ENCODE peak calls at places on chromosomes 11 and 22, in six cellular contexts. O is DND-41, H is stomach, B is GM23248, K is mesenchymal stem cell, W is upper lobe of left lung. T is an unnamed sample.

GRCh38 chr11:848988-849824 is 6.6 kb downstream of the TSPAN4 start:
- DNase-seq in B (no peak), O (no peak), W (peak; percentile 90), K (peak; percentile 25), H (no peak), T (no peak)

GRCh38 chr11:35168606-35169200 is 29.7 kb downstream of the CD44 start:
- DNase-seq in B (no peak), W (no peak), O (no peak), K (no peak), H (no peak), T (no peak)

GRCh38 chr11:69630009-69630870 is 10.7 kb upstream of the CCND1 start:
- DNase-seq in B (peak; percentile 40), O (no peak), H (no peak), W (no peak), K (no peak), T (no peak)

GRCh38 chr11:99988105-99988907 is 698.8 kb upstream of the ARHGAP42 start:
- DNase-seq in K (peak; percentile 8), W (no peak), H (no peak), O (no peak), B (no peak), T (no peak)

GRCh38 chr11:85961930-85962363 is 106.8 kb downstream of the CCDC83 start:
- DNase-seq in B (no peak), W (no peak), H (no peak), O (no peak), K (no peak), T (no peak)

GRCh38 chr11:118706546-118706825 is 27.0 kb upstream of the TREH start:
- DNase-seq in B (no peak), W (no peak), H (no peak), O (no peak), K (no peak), T (no peak)

GRCh38 chr11:125429174-125429707 is 66.8 kb downstream of the FEZ1 start:
- DNase-seq in K (peak; percentile 53), O (peak; percentile 60), W (no peak), H (peak; percentile 51), B (peak; percentile 71), T (peak; percentile 12)

GRCh38 chr11:16125796-16126195 is 230.6 kb downstream of the SOX6 start:
- DNase-seq in W (no peak), B (no peak), O (no peak), K (no peak), H (no peak), T (no peak)

GRCh38 chr11:107929611-107930200 is 1.5 kb downstream of the RAB39A start:
- DNase-seq in O (no peak), K (no peak), H (no peak), B (no peak), W (no peak), T (no peak)

GRCh38 chr11:117690484-117691205 is 106.4 kb downstream of the DSCAML1 start:
- DNase-seq in B (no peak), O (peak; percentile 8), W (no peak), K (no peak), H (no peak), T (no peak)

GRCh38 chr11:93089474-93090102 is 108.2 kb downstream of the SLC36A4 start:
- DNase-seq in W (no peak), B (peak; percentile 82), H (no peak), O (no peak), K (peak; percentile 61), T (no peak)

GRCh38 chr22:46087816-46088277 is 62.5 kb upstream of the PPARA start:
- DNase-seq in K (peak; percentile 22), H (peak; percentile 88), W (peak; percentile 94), O (peak; percentile 40), B (peak; percentile 96), T (no peak)

GRCh38 chr11:130873766-130874165 is 42.5 kb downstream of the SNX19 start:
- DNase-seq in B (peak; percentile 84), H (no peak), W (no peak), O (no peak), K (peak; percentile 25), T (no peak)

GRCh38 chr11:88384678-88385015 is 47.1 kb upstream of the CTSC start:
- DNase-seq in W (no peak), B (peak; percentile 19), H (no peak), K (peak; percentile 50), O (no peak), T (no peak)

GRCh38 chr11:74397531-74398243 is 546 bp downstream of the PGM2L1 start:
- DNase-seq in H (peak; percentile 33), B (peak; percentile 54), O (peak; percentile 37), W (peak; percentile 87), K (peak; percentile 40), T (peak; percentile 27)

GRCh38 chr11:65412271-65413076 is 10.1 kb upstream of the NEAT1 start:
- DNase-seq in B (no peak), H (no peak), K (no peak), O (no peak), W (peak; percentile 53), T (no peak)

DNA sequence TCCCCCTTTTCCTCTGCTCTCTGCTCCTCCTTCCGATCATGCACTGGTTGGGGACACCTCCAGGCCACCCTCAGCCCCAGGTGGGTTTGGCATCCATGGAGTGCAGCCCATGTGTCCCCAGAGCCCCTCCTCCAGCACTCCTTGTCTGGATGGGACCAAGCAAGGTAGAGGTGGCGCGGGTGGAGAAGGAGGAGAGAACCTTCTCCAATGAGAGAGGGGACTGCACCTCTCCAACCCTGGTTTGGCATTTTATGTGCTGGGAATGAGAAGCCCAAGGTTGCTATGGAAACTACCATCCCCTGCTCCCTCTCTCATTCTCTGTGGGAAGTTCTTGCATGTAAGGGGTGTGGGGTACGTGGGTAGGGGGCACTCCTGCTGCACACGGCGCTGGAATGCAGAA is 21.9 kb upstream of the RASD2 start:
- DNase-seq in W (no peak), B (no peak), K (no peak), H (no peak), O (no peak), T (no peak)
- H3K27me3 ChIP-seq in W (no peaks in the 10 kb centered on the region), B (no peaks in the 10 kb centered on the region), K (peaks cover 76% of the 10 kb centered on the region), H (no peaks in the 10 kb centered on the region), O (peaks cover 4% of the 10 kb centered on the region), T (no peaks in the 10 kb centered on the region)

DNA sequence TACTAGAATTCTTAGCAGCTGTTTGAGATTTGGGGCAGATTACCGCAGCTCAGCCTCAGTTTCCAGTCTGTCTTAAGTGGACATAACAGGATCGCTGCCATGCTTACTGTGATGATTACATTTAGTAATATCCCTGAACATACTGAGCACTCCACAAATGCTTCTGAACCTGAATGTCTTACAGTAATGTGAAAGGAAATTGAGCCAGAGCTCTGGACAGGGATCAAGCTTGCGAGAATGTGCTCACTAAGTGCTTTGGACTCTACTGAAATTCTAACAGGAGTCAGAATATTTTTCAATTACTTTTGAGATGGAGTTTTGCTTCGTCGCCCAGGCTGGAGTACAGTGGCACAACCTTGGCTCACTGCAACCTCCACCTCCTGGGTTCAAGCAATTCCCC is 118.6 kb upstream of the RASSF10 start:
- DNase-seq in K (no peak), H (no peak), W (no peak), O (no peak), B (peak; percentile 54), T (no peak)
- H3K4me1 ChIP-seq in K (peaks cover 16% of the 10 kb centered on the region), H (peaks cover 31% of the 10 kb centered on the region), W (peaks cover 5% of the 10 kb centered on the region), O (no peaks in the 10 kb centered on the region), B (peaks cover 39% of the 10 kb centered on the region), T (no peaks in the 10 kb centered on the region)

GRCh38 chr22:39583066-39583667 is 12.6 kb downstream of the CACNA1I start:
- DNase-seq in H (no peak), K (no peak), B (no peak), O (no peak), W (no peak), T (no peak)

GRCh38 chr22:39581303-39581702 is 10.8 kb downstream of the CACNA1I start:
- DNase-seq in W (no peak), H (no peak), B (no peak), O (no peak), K (no peak), T (no peak)

GRCh38 chr22:39579909-39580571 is 9.5 kb downstream of the CACNA1I start:
- DNase-seq in H (no peak), W (no peak), O (no peak), B (no peak), K (no peak), T (no peak)

GRCh38 chr22:39577900-39578299 is 7.3 kb downstream of the CACNA1I start:
- DNase-seq in O (no peak), K (no peak), B (no peak), H (no peak), W (no peak), T (no peak)

GRCh38 chr22:39580795-39581194 is 10.2 kb downstream of the CACNA1I start:
- DNase-seq in B (no peak), W (no peak), K (no peak), H (no peak), O (no peak), T (no peak)
- H3K27me3 ChIP-seq in B (no peaks in the 10 kb centered on the region), W (no peaks in the 10 kb centered on the region), K (peaks cover 61% of the 10 kb centered on the region), H (peaks cover 7% of the 10 kb centered on the region), O (no peaks in the 10 kb centered on the region), T (no peaks in the 10 kb centered on the region)

GRCh38 chr11:48165426-48165825 is 51.2 kb upstream of the OR4B1 start:
- DNase-seq in B (no peak), W (no peak), K (no peak), O (no peak), H (no peak), T (no peak)
- H3K4me1 ChIP-seq in B (peaks cover 18% of the 10 kb centered on the region), W (peaks cover 12% of the 10 kb centered on the region), K (peaks cover 5% of the 10 kb centered on the region), O (no peaks in the 10 kb centered on the region), H (peaks cover 16% of the 10 kb centered on the region), T (no peaks in the 10 kb centered on the region)

DNA sequence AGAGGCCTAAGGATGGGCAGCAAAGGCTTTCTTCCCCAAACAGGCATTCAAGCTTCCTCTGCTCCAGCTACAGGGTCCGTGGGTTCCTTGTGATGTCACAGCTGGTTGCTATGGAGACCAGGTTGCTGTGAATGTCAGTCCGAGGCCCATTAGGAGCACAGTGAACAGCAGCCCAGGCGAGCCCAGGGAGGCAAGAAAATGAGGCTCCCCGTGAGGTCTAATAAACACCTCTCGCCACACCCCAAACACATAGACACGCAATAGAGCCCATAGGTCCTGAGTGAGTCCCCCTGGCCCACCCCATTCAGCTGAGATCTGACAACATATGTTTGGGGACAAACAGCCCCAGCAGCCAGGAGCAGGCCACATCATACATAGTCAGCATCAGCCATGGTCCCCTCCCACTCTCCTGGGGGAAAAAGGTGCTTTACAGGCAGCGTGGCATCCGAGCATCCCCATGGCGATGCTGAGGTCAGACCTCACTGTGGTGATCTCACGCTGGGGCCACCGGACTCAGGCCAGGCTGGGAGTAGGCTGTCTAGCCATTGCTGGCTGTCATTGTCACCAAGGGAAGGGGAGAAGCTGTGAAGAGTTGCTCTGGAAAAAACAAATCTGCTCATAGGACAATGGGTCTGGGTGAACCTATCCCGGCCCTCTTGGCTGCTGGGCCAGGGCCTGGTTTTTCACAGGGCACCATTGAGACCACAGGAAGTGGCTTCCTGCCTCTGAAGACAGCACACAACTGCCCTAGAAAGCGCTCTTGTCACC is 23.1 kb upstream of the TP53I11 start:
- DNase-seq in W (no peak), B (no peak), O (peak; percentile 21), H (no peak), K (no peak), T (no peak)
- H3K27me3 ChIP-seq in W (no peaks in the 10 kb centered on the region), B (peaks cover 21% of the 10 kb centered on the region), O (no peaks in the 10 kb centered on the region), H (no peaks in the 10 kb centered on the region), K (peaks cover 58% of the 10 kb centered on the region), T (no peaks in the 10 kb centered on the region)

GRCh38 chr22:41096391-41096790 is 4.0 kb downstream of the EP300 start:
- DNase-seq in B (no peak), W (no peak), K (no peak), O (no peak), H (no peak), T (no peak)
- H3K4me1 ChIP-seq in B (peaks cover 19% of the 10 kb centered on the region), W (peaks cover 52% of the 10 kb centered on the region), K (peaks cover 7% of the 10 kb centered on the region), O (peaks cover 47% of the 10 kb centered on the region), H (peaks cover 81% of the 10 kb centered on the region), T (peaks cover 8% of the 10 kb centered on the region)

T was measured in naive thymus-derived CD4-positive, alpha-beta T cell.